ENCODE peak calls at places on chromosomes 13 and 19, in nine cellular contexts. T is HL-60; P is EL; Z is stimulated activated CD4-positive, alpha-beta T cell treated with anti-CD3 and anti-CD28 coated beads, Interleukin-4, amount 100 ng/mL, for 1 hour; F is osteoblast; W is CD4-positive, alpha-beta T cell; D is non-pigmented ciliary epithelial cell; C is HEK293T; J is A673. K is an unnamed sample.

GRCh38 chr13:50126378-50127016 is 111.3 kb downstream of the KCNRG start:
- DNase-seq in T (no peak), P (no peak), Z (no peak), F (peak), W (no peak), D (no peak), C (no peak), J (peak), K (peak)

GRCh38 chr19:10173527-10173926 is 21.2 kb downstream of the DNMT1 start:
- DNase-seq in T (no peak), P (peak), Z (no peak), F (no peak), W (no peak), D (no peak), C (no peak), J (no peak), K (no peak)

GRCh38 chr13:113976711-113977684 is 3.1 kb upstream of the C13orf46 start:
- DNase-seq in T (no peak), P (peak), Z (no peak), F (peak), W (no peak), D (peak), C (no peak), J (no peak), K (no peak)

GRCh38 chr13:92224052-92224821 is 825.8 kb downstream of the GPC5 start:
- DNase-seq in T (no peak), P (no peak), Z (no peak), F (no peak), W (no peak), D (peak), C (no peak), J (no peak), K (no peak)

GRCh38 chr19:47573076-47574026 is at the start of gene ZNF541:
- DNase-seq in T (peak), P (no peak), Z (peak), F (peak), W (peak), D (no peak), C (no peak), J (peak), K (no peak)

GRCh38 chr13:40539954-40540706 is 126.3 kb downstream of the FOXO1 start:
- DNase-seq in T (no peak), P (peak), Z (no peak), F (peak), W (no peak), D (peak), C (no peak), J (peak), K (no peak)

GRCh38 chr13:102244617-102245227 is 157.1 kb downstream of the FGF14 start:
- DNase-seq in T (no peak), P (no peak), Z (no peak), F (no peak), W (no peak), D (no peak), C (no peak), J (no peak), K (no peak)

GRCh38 chr13:101520672-101521071 is 68.2 kb downstream of the ITGBL1 start:
- DNase-seq in T (no peak), P (peak), Z (no peak), F (peak), W (no peak), D (peak), C (no peak), J (peak), K (no peak)

GRCh38 chr19:51327066-51327985 is 14.6 kb downstream of the VSIG10L start:
- DNase-seq in T (peak), P (peak), Z (peak), F (peak), W (peak), D (no peak), C (peak), J (peak), K (no peak)

GRCh38 chr19:5572556-5573286 is 5.0 kb upstream of the TINCR start:
- DNase-seq in T (no peak), P (no peak), Z (no peak), F (no peak), W (no peak), D (no peak), C (no peak), J (no peak), K (no peak)

GRCh38 chr13:110477711-110478245 is 83.7 kb downstream of the RAB20 start:
- DNase-seq in T (no peak), P (no peak), Z (no peak), F (no peak), W (no peak), D (no peak), C (no peak), J (no peak), K (no peak)

GRCh38 chr19:23823952-23824389 is 65.3 kb upstream of the ZNF681 start:
- DNase-seq in T (peak), P (peak), Z (no peak), F (no peak), W (no peak), D (no peak), C (no peak), J (peak), K (no peak)

GRCh38 chr13:108962652-108963051 is 333.2 kb downstream of the MYO16 start:
- DNase-seq in T (no peak), P (no peak), Z (no peak), F (no peak), W (no peak), D (no peak), C (no peak), J (peak), K (no peak)

GRCh38 chr19:8240274-8241229 is 31.4 kb downstream of the CERS4 start:
- DNase-seq in T (peak), P (peak), Z (peak), F (peak), W (no peak), D (peak), C (peak), J (no peak), K (peak)

GRCh38 chr19:29771708-29772415 is 39.9 kb upstream of the CCNE1 start:
- DNase-seq in T (peak), P (peak), Z (peak), F (peak), W (no peak), D (peak), C (peak), J (peak), K (peak)

GRCh38 chr13:102293723-102294122 is 108.1 kb downstream of the FGF14 start:
- DNase-seq in T (no peak), P (no peak), Z (no peak), F (no peak), W (no peak), D (no peak), C (no peak), J (no peak), K (peak)

GRCh38 chr13:40318366-40318765 is 348.1 kb downstream of the FOXO1 start:
- DNase-seq in T (no peak), P (no peak), Z (no peak), F (peak), W (no peak), D (no peak), C (peak), J (peak), K (peak)

GRCh38 chr19:38284422-38284821 is 19.6 kb upstream of the C19orf33 start:
- DNase-seq in T (peak), P (no peak), Z (no peak), F (no peak), W (no peak), D (no peak), C (no peak), J (no peak), K (no peak)

GRCh38 chr19:47280183-47280797 is 5.6 kb downstream of the INAFM1 start:
- DNase-seq in T (peak), P (peak), Z (peak), F (no peak), W (peak), D (no peak), C (peak), J (peak), K (no peak)

GRCh38 chr13:18212873-18213272 is 968.8 kb downstream of the TUBA3C start:
- DNase-seq in T (no peak), P (peak), Z (no peak), F (no peak), W (no peak), D (no peak), C (no peak), J (no peak), K (no peak)

GRCh38 chr13:75305057-75305456 is 176.9 kb downstream of the TBC1D4 start:
- DNase-seq in T (no peak), P (no peak), Z (no peak), F (no peak), W (no peak), D (no peak), C (no peak), J (peak), K (no peak)

GRCh38 chr19:19176950-19177349 is 6.9 kb upstream of the MEF2B start:
- DNase-seq in T (no peak), P (no peak), Z (no peak), F (peak), W (no peak), D (no peak), C (no peak), J (no peak), K (no peak)

GRCh38 chr13:50783940-50784339 is 59.6 kb downstream of the DLEU7 start:
- DNase-seq in T (no peak), P (no peak), Z (no peak), F (no peak), W (no peak), D (no peak), C (no peak), J (no peak), K (no peak)

GRCh38 chr19:58182577-58182988 is 278 bp upstream of the ZNF274 start:
- DNase-seq in T (peak), P (no peak), Z (peak), F (no peak), W (peak), D (no peak), C (peak), J (peak), K (no peak)

GRCh38 chr19:1449467-1450442 is at the start of gene APC2:
- DNase-seq in T (no peak), P (peak), Z (peak), F (peak), W (no peak), D (no peak), C (peak), J (peak), K (peak)

GRCh38 chr13:25037057-25037813 is 58.7 kb upstream of the PABPC3 start:
- DNase-seq in T (peak), P (peak), Z (peak), F (peak), W (peak), D (peak), C (peak), J (peak), K (peak)

GRCh38 chr19:35557539-35558399 is 5.7 kb downstream of the ATP4A start:
- DNase-seq in T (no peak), P (peak), Z (peak), F (peak), W (peak), D (no peak), C (peak), J (peak), K (no peak)

GRCh38 chr19:38445362-38445761 is 11.9 kb downstream of the RYR1 start:
- DNase-seq in T (no peak), P (no peak), Z (no peak), F (peak), W (no peak), D (no peak), C (no peak), J (no peak), K (no peak)

GRCh38 chr13:99087954-99088491 is 110.2 kb upstream of the DOCK9 start:
- DNase-seq in T (no peak), P (no peak), Z (peak), F (no peak), W (peak), D (no peak), C (no peak), J (no peak), K (peak)

GRCh38 chr19:49812452-49812996 is 568 bp downstream of the FUZ start:
- DNase-seq in T (no peak), P (no peak), Z (no peak), F (peak), W (no peak), D (no peak), C (no peak), J (no peak), K (no peak)

GRCh38 chr19:54660967-54661366 is 1.8 kb upstream of the LILRB4 start:
- DNase-seq in T (no peak), P (no peak), Z (no peak), F (no peak), W (no peak), D (no peak), C (no peak), J (no peak), K (no peak)